ENCODE peak calls at places on chromosome 2, in four cellular contexts. One of them, this sample, is unnamed.

GRCh38 chr2:66565291-66565690 is 130.4 kb downstream of the MEIS1 start:
- ATAC-seq in HepG2: peak; percentile 81
- ATAC-seq in upper lobe of left lung: no peak
- ATAC-seq in K562: no peak
- ATAC-seq in this sample: no peak

GRCh38 chr2:98505311-98505808 is 60.7 kb downstream of the INPP4A start:
- ATAC-seq in HepG2: no peak
- ATAC-seq in upper lobe of left lung: peak; percentile 63
- ATAC-seq in K562: no peak
- ATAC-seq in this sample: peak; percentile 35

GRCh38 chr2:62234755-62235655 is 39.1 kb downstream of the B3GNT2 start:
- ATAC-seq in HepG2: peak; percentile 13
- ATAC-seq in upper lobe of left lung: no peak
- ATAC-seq in K562: peak; percentile 52
- ATAC-seq in this sample: no peak

GRCh38 chr2:235105821-235106359 is 154.1 kb downstream of the SH3BP4 start:
- ATAC-seq in HepG2: peak; percentile 83
- ATAC-seq in upper lobe of left lung: peak; percentile 47
- ATAC-seq in K562: no peak
- ATAC-seq in this sample: no peak

GRCh38 chr2:112004246-112004645 is 50.8 kb upstream of the TMEM87B start:
- ATAC-seq in HepG2: no peak
- ATAC-seq in upper lobe of left lung: peak; percentile 86
- ATAC-seq in K562: peak; percentile 76
- ATAC-seq in this sample: peak; percentile 74

GRCh38 chr2:193315428-193316091 is 1120.8 kb upstream of the TMEFF2 start:
- ATAC-seq in HepG2: no peak
- ATAC-seq in upper lobe of left lung: no peak
- ATAC-seq in K562: no peak
- ATAC-seq in this sample: no peak

GRCh38 chr2:115910270-115910669 is 1467.8 kb downstream of the DPP10 start:
- ATAC-seq in HepG2: peak; percentile 32
- ATAC-seq in upper lobe of left lung: no peak
- ATAC-seq in K562: no peak
- ATAC-seq in this sample: no peak

GRCh38 chr2:200454839-200455801 is 54.7 kb downstream of the KCTD18 start:
- ATAC-seq in HepG2: peak; percentile 29
- ATAC-seq in upper lobe of left lung: peak; percentile 5
- ATAC-seq in K562: no peak
- ATAC-seq in this sample: no peak

GRCh38 chr2:215136669-215137328 is 1.6 kb downstream of the ABCA12 start:
- ATAC-seq in HepG2: no peak
- ATAC-seq in upper lobe of left lung: no peak
- ATAC-seq in K562: no peak
- ATAC-seq in this sample: no peak

GRCh38 chr2:216491757-216492635 is 6.6 kb upstream of the RPL37A start:
- ATAC-seq in HepG2: peak; percentile 92
- ATAC-seq in upper lobe of left lung: peak; percentile 37
- ATAC-seq in K562: peak; percentile 25
- ATAC-seq in this sample: no peak

GRCh38 chr2:26614205-26615128 is 26.7 kb downstream of the CIB4 start:
- ATAC-seq in HepG2: no peak
- ATAC-seq in upper lobe of left lung: no peak
- ATAC-seq in K562: no peak
- ATAC-seq in this sample: peak; percentile 10

GRCh38 chr2:162011718-162012564 is 62.1 kb downstream of the DPP4 start:
- ATAC-seq in HepG2: no peak
- ATAC-seq in upper lobe of left lung: no peak
- ATAC-seq in K562: no peak
- ATAC-seq in this sample: no peak

GRCh38 chr2:105405291-105405690 is 6.4 kb upstream of the FHL2 start:
- ATAC-seq in HepG2: no peak
- ATAC-seq in upper lobe of left lung: no peak
- ATAC-seq in K562: no peak
- ATAC-seq in this sample: no peak

GRCh38 chr2:222840060-222840802 is 20.6 kb upstream of the ACSL3 start:
- ATAC-seq in HepG2: no peak
- ATAC-seq in upper lobe of left lung: no peak
- ATAC-seq in K562: no peak
- ATAC-seq in this sample: no peak

GRCh38 chr2:65490222-65490621 is 57.8 kb upstream of the SPRED2 start:
- ATAC-seq in HepG2: no peak
- ATAC-seq in upper lobe of left lung: no peak
- ATAC-seq in K562: no peak
- ATAC-seq in this sample: no peak

GRCh38 chr2:169933124-169933711 is 106.0 kb downstream of the UBR3 start:
- ATAC-seq in HepG2: peak; percentile 76
- ATAC-seq in upper lobe of left lung: peak; percentile 60
- ATAC-seq in K562: peak; percentile 90
- ATAC-seq in this sample: no peak

GRCh38 chr2:38610851-38611801 is 8.4 kb upstream of the HNRNPLL start:
- ATAC-seq in HepG2: peak; percentile 93
- ATAC-seq in upper lobe of left lung: peak; percentile 50
- ATAC-seq in K562: no peak
- ATAC-seq in this sample: no peak

GRCh38 chr2:113910110-113910717 is 20.3 kb downstream of the ACTR3 start:
- ATAC-seq in HepG2: peak; percentile 37
- ATAC-seq in upper lobe of left lung: peak; percentile 26
- ATAC-seq in K562: peak; percentile 68
- ATAC-seq in this sample: no peak

GRCh38 chr2:188032306-188032705 is 259.4 kb upstream of the GULP1 start:
- ATAC-seq in HepG2: no peak
- ATAC-seq in upper lobe of left lung: no peak
- ATAC-seq in K562: no peak
- ATAC-seq in this sample: no peak

GRCh38 chr2:132871829-132872228 is 201.8 kb upstream of the LYPD1 start:
- ATAC-seq in HepG2: no peak
- ATAC-seq in upper lobe of left lung: no peak
- ATAC-seq in K562: no peak
- ATAC-seq in this sample: no peak

GRCh38 chr2:203707530-203707929 is 1.1 kb downstream of the CD28 start:
- ATAC-seq in HepG2: no peak
- ATAC-seq in upper lobe of left lung: no peak
- ATAC-seq in K562: no peak
- ATAC-seq in this sample: no peak

GRCh38 chr2:45684756-45685155 is 33.3 kb downstream of the PRKCE start:
- ATAC-seq in HepG2: no peak
- ATAC-seq in upper lobe of left lung: no peak
- ATAC-seq in K562: no peak
- ATAC-seq in this sample: no peak

GRCh38 chr2:56449449-56449860 is 265.7 kb downstream of the CCDC85A start:
- ATAC-seq in HepG2: peak; percentile 42
- ATAC-seq in upper lobe of left lung: no peak
- ATAC-seq in K562: no peak
- ATAC-seq in this sample: no peak

GRCh38 chr2:217920879-217921603 is 81.8 kb downstream of the TNS1 start:
- ATAC-seq in HepG2: no peak
- ATAC-seq in upper lobe of left lung: no peak
- ATAC-seq in K562: no peak
- ATAC-seq in this sample: peak; percentile 23

GRCh38 chr2:220445429-220446105 is 818.1 kb downstream of the SLC4A3 start:
- ATAC-seq in HepG2: no peak
- ATAC-seq in upper lobe of left lung: no peak
- ATAC-seq in K562: no peak
- ATAC-seq in this sample: no peak

GRCh38 chr2:20648831-20649230 is 2.1 kb downstream of the HS1BP3 start:
- ATAC-seq in HepG2: no peak
- ATAC-seq in upper lobe of left lung: no peak
- ATAC-seq in K562: no peak
- ATAC-seq in this sample: no peak

GRCh38 chr2:128415768-128416039 is 97.0 kb upstream of the HS6ST1 start:
- ATAC-seq in HepG2: no peak
- ATAC-seq in upper lobe of left lung: no peak
- ATAC-seq in K562: no peak
- ATAC-seq in this sample: no peak

GRCh38 chr2:12044857-12045256 is 298.4 kb downstream of the LPIN1 start:
- ATAC-seq in HepG2: no peak
- ATAC-seq in upper lobe of left lung: peak; percentile 34
- ATAC-seq in K562: no peak
- ATAC-seq in this sample: no peak

GRCh38 chr2:172977330-172978052 is 98.2 kb upstream of the MAP3K20 start:
- ATAC-seq in HepG2: peak; percentile 95
- ATAC-seq in upper lobe of left lung: no peak
- ATAC-seq in K562: peak; percentile 64
- ATAC-seq in this sample: no peak

GRCh38 chr2:69255760-69256159 is 131.3 kb downstream of the GFPT1 start:
- ATAC-seq in HepG2: no peak
- ATAC-seq in upper lobe of left lung: no peak
- ATAC-seq in K562: no peak
- ATAC-seq in this sample: no peak

GRCh38 chr2:119376810-119377209 is 10.0 kb downstream of the DBI start:
- ATAC-seq in HepG2: peak; percentile 35
- ATAC-seq in upper lobe of left lung: no peak
- ATAC-seq in K562: no peak
- ATAC-seq in this sample: no peak

GRCh38 chr2:136407952-136408318 is 290.0 kb upstream of the CXCR4 start:
- ATAC-seq in HepG2: no peak
- ATAC-seq in upper lobe of left lung: no peak
- ATAC-seq in K562: no peak
- ATAC-seq in this sample: no peak

GRCh38 chr2:72895759-72896281 is 8.6 kb downstream of the SPR start:
- ATAC-seq in HepG2: peak; percentile 46
- ATAC-seq in upper lobe of left lung: peak; percentile 45
- ATAC-seq in K562: peak; percentile 28
- ATAC-seq in this sample: peak; percentile 32

GRCh38 chr2:226488034-226488433 is 311.6 kb downstream of the IRS1 start:
- ATAC-seq in HepG2: no peak
- ATAC-seq in upper lobe of left lung: no peak
- ATAC-seq in K562: no peak
- ATAC-seq in this sample: no peak

GRCh38 chr2:219079417-219079816 is 18.7 kb upstream of the IHH start:
- ATAC-seq in HepG2: no peak
- ATAC-seq in upper lobe of left lung: no peak
- ATAC-seq in K562: no peak
- ATAC-seq in this sample: no peak

GRCh38 chr2:7437122-7437521 is 519.9 kb downstream of the RNF144A start:
- ATAC-seq in HepG2: no peak
- ATAC-seq in upper lobe of left lung: no peak
- ATAC-seq in K562: no peak
- ATAC-seq in this sample: no peak

GRCh38 chr2:38409136-38409903 is 32.2 kb upstream of the ATL2 start:
- ATAC-seq in HepG2: no peak
- ATAC-seq in upper lobe of left lung: peak; percentile 60
- ATAC-seq in K562: no peak
- ATAC-seq in this sample: peak; percentile 77

GRCh38 chr2:212923393-212923792 is 228.0 kb downstream of the IKZF2 start:
- ATAC-seq in HepG2: no peak
- ATAC-seq in upper lobe of left lung: no peak
- ATAC-seq in K562: no peak
- ATAC-seq in this sample: no peak
- TF ChIP-seq EP300 in HepG2: no peak
- TF ChIP-seq EP300 in upper lobe of left lung: no peak
- TF ChIP-seq EP300 in K562: no peak
- TF ChIP-seq EP300 in this sample: no peak

GRCh38 chr2:231626449-231626848 is 33.8 kb downstream of the TEX44 start:
- ATAC-seq in HepG2: no peak
- ATAC-seq in upper lobe of left lung: no peak
- ATAC-seq in K562: no peak
- ATAC-seq in this sample: no peak
- TF ChIP-seq EP300 in HepG2: no peak
- TF ChIP-seq EP300 in upper lobe of left lung: no peak
- TF ChIP-seq EP300 in K562: no peak
- TF ChIP-seq EP300 in this sample: no peak

GRCh38 chr2:237306787-237307170 is 107.2 kb downstream of the COL6A3 start:
- ATAC-seq in HepG2: no peak
- ATAC-seq in upper lobe of left lung: no peak
- ATAC-seq in K562: no peak
- ATAC-seq in this sample: no peak

GRCh38 chr2:237305579-237305978 is 108.4 kb downstream of the COL6A3 start:
- ATAC-seq in HepG2: no peak
- ATAC-seq in upper lobe of left lung: no peak
- ATAC-seq in K562: no peak
- ATAC-seq in this sample: no peak

GRCh38 chr2:237306083-237306786 is 107.7 kb downstream of the COL6A3 start:
- ATAC-seq in HepG2: no peak
- ATAC-seq in upper lobe of left lung: no peak
- ATAC-seq in K562: no peak
- ATAC-seq in this sample: no peak

GRCh38 chr2:237307495-237307894 is 106.5 kb downstream of the COL6A3 start:
- ATAC-seq in HepG2: peak; percentile 38
- ATAC-seq in upper lobe of left lung: no peak
- ATAC-seq in K562: no peak
- ATAC-seq in this sample: no peak

GRCh38 chr2:237304763-237305514 is 109.0 kb downstream of the COL6A3 start:
- ATAC-seq in HepG2: no peak
- ATAC-seq in upper lobe of left lung: no peak
- ATAC-seq in K562: no peak
- ATAC-seq in this sample: peak; percentile 48
- TF ChIP-seq EP300 in HepG2: no peak
- TF ChIP-seq EP300 in upper lobe of left lung: no peak
- TF ChIP-seq EP300 in K562: no peak
- TF ChIP-seq EP300 in this sample: no peak

DNA sequence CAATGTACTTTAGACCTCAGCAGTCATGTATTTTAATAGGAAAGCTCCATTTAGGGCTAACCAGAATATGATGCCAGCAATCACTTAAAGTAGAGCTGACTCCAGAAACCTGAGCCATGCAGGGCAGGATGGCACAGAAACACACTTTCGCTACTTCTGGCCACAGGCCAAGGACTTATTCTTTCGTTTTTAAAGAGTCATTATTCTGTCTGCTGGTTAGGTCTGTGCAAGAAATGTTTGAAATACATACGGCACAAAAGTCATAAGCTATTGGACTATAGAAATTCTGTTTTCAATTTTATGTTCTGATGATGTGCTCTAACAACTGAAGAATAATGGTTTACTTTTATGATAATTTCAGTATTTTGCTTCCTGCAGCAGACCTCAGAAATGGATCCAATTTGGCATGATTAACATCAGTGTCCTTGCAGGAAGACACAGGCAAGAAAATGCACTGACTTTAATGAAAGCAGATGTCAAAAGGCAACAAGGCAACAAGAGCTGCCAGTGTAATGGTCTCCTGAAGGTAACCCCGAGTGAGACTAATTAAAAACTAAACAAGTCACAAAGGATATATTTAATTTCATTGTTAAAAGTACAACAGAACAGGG is 114.4 kb upstream of the CHRNA1 start:
- ATAC-seq in HepG2: no peak
- ATAC-seq in upper lobe of left lung: no peak
- ATAC-seq in K562: no peak
- ATAC-seq in this sample: no peak
- TF ChIP-seq EP300 in HepG2: no peak
- TF ChIP-seq EP300 in upper lobe of left lung: no peak
- TF ChIP-seq EP300 in K562: no peak
- TF ChIP-seq EP300 in this sample: no peak

GRCh38 chr2:190468814-190469569 is 60.8 kb downstream of the MFSD6 start:
- ATAC-seq in HepG2: no peak
- ATAC-seq in upper lobe of left lung: peak; percentile 88
- ATAC-seq in K562: peak; percentile 87
- ATAC-seq in this sample: peak; percentile 88
- TF ChIP-seq EP300 in HepG2: no peak
- TF ChIP-seq EP300 in upper lobe of left lung: peak; percentile 20
- TF ChIP-seq EP300 in K562: peak; percentile 52
- TF ChIP-seq EP300 in this sample: no peak

GRCh38 chr2:110104025-110104771 is 11.4 kb downstream of the MALL start:
- ATAC-seq in HepG2: no peak
- ATAC-seq in upper lobe of left lung: no peak
- ATAC-seq in K562: no peak
- ATAC-seq in this sample: no peak
- TF ChIP-seq EP300 in HepG2: no peak
- TF ChIP-seq EP300 in upper lobe of left lung: peak; percentile 91
- TF ChIP-seq EP300 in K562: no peak
- TF ChIP-seq EP300 in this sample: no peak

GRCh38 chr2:166727105-166727504 is 161.2 kb upstream of the XIRP2 start:
- ATAC-seq in HepG2: no peak
- ATAC-seq in upper lobe of left lung: no peak
- ATAC-seq in K562: no peak
- ATAC-seq in this sample: no peak
- TF ChIP-seq EP300 in HepG2: no peak
- TF ChIP-seq EP300 in upper lobe of left lung: no peak
- TF ChIP-seq EP300 in K562: no peak
- TF ChIP-seq EP300 in this sample: no peak